ENCODE peak calls at places on chromosomes 16 and 17, in six cellular contexts. N is CD8-positive, alpha-beta T cell; E is IMR-90; I is stomach; C is GM23338; P is upper lobe of right lung. D is an unnamed sample.

GRCh38 chr16:85195884-85196816 is 83.9 kb upstream of the CIBAR2 start:
- DNase-seq in N (no peak), E (no peak), I (no peak), C (no peak), P (no peak), D (no peak)

GRCh38 chr16:72621651-72622050 is 426.3 kb downstream of the ZFHX3 start:
- DNase-seq in N (no peak), E (peak), I (no peak), C (no peak), P (no peak), D (no peak)

GRCh38 chr16:69240336-69240735 is 53.4 kb downstream of the SNTB2 start:
- DNase-seq in N (no peak), E (peak), I (no peak), C (no peak), P (no peak), D (no peak)

GRCh38 chr17:80747469-80747868 is 202.8 kb downstream of the RPTOR start:
- DNase-seq in N (no peak), E (no peak), I (no peak), C (no peak), P (no peak), D (no peak)

GRCh38 chr17:77865109-77865611 is 93.3 kb upstream of the TNRC6C start:
- DNase-seq in N (no peak), E (no peak), I (no peak), C (no peak), P (peak), D (no peak)

GRCh38 chr17:63911657-63912100 is 621 bp upstream of the CSHL1 start:
- DNase-seq in N (peak), E (peak), I (peak), C (peak), P (peak), D (peak)

GRCh38 chr16:10003486-10003885 is 178.7 kb downstream of the GRIN2A start:
- DNase-seq in N (no peak), E (no peak), I (no peak), C (no peak), P (no peak), D (no peak)

GRCh38 chr16:4324479-4324868 is 8.6 kb downstream of the GLIS2 start:
- DNase-seq in N (no peak), E (no peak), I (no peak), C (no peak), P (no peak), D (no peak)

GRCh38 chr17:39867891-39868553 is at the start of gene ZPBP2:
- DNase-seq in N (peak), E (no peak), I (no peak), C (peak), P (peak), D (peak)

GRCh38 chr16:49918257-49918656 is 62.3 kb upstream of the ZNF423 start:
- DNase-seq in N (no peak), E (no peak), I (no peak), C (peak), P (no peak), D (no peak)
- TF ChIP-seq CTCF in N (no peak), E (no peak), I (no peak), C (peak), P (no peak), D (no peak)

GRCh38 chr16:53666816-53667415 is 36.7 kb downstream of the RPGRIP1L start:
- DNase-seq in N (no peak), E (no peak), I (no peak), C (no peak), P (no peak), D (no peak)
- H3K27ac ChIP-seq in N (no peak), E (no peak), I (no peak), C (no peak), P (no peak), D (no peak)

DNA sequence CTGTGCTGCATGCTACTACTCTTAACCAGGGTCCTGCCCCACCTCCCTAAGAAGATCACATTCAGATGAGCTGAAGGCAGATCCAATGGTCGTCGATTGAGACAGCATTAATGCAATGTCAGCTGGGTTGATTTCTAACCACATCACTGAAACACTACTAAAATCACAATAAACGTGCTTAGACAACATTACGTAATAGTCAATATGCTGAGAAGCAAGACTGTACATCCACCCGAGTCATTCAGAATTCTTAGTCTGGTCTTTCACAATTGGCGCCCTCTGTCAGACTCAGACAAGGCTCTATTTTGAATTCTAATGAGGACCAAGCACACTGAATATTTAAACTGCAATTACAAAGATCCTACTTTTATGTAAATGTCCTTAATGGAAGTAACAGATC is 205.2 kb downstream of the STX8 start:
- DNase-seq in N (no peak), E (peak), I (no peak), C (no peak), P (no peak), D (no peak)
- TF ChIP-seq CTCF in N (no peak), E (no peak), I (no peak), C (no peak), P (no peak), D (no peak)

GRCh38 chr17:56785396-56785795 is 48.3 kb downstream of the C17orf67 start:
- DNase-seq in N (no peak), E (peak), I (no peak), C (no peak), P (no peak), D (no peak)
- H3K27ac ChIP-seq in N (no peak), E (peak), I (no peak), C (no peak), P (no peak), D (no peak)